ENCODE peak calls at places on chromosome X, in eight cellular contexts. One of them, this sample, is unnamed.

GRCh38 chrX:68743754-68744153 is 85.1 kb upstream of the EFNB1 start:
- DNase-seq in ascending aorta: no peak
- DNase-seq in heart left ventricle: no peak
- DNase-seq in ovary: no peak
- DNase-seq in pancreas: no peak
- DNase-seq in cardiac muscle cell: no peak
- DNase-seq in esophagus muscularis mucosa: no peak
- DNase-seq in left ventricle myocardium inferior: no peak
- DNase-seq in this sample: no peak

GRCh38 chrX:10110984-10111363 is 45.8 kb upstream of the CLCN4 start:
- DNase-seq in ascending aorta: no peak
- DNase-seq in heart left ventricle: no peak
- DNase-seq in ovary: no peak
- DNase-seq in pancreas: no peak
- DNase-seq in cardiac muscle cell: no peak
- DNase-seq in esophagus muscularis mucosa: no peak
- DNase-seq in left ventricle myocardium inferior: no peak
- DNase-seq in this sample: no peak

GRCh38 chrX:80022363-80023031 is 7.9 kb downstream of the TBX22 start:
- DNase-seq in ascending aorta: no peak
- DNase-seq in heart left ventricle: no peak
- DNase-seq in ovary: no peak
- DNase-seq in pancreas: no peak
- DNase-seq in cardiac muscle cell: no peak
- DNase-seq in esophagus muscularis mucosa: no peak
- DNase-seq in left ventricle myocardium inferior: no peak
- DNase-seq in this sample: no peak

GRCh38 chrX:118346258-118347094 is 570 bp downstream of the WDR44 start:
- DNase-seq in ascending aorta: no peak
- DNase-seq in heart left ventricle: peak; percentile 39
- DNase-seq in ovary: peak; percentile 47
- DNase-seq in pancreas: peak; percentile 44
- DNase-seq in cardiac muscle cell: no peak
- DNase-seq in esophagus muscularis mucosa: peak; percentile 89
- DNase-seq in left ventricle myocardium inferior: peak; percentile 39
- DNase-seq in this sample: peak; percentile 65

GRCh38 chrX:121641560-121641959 is 594.1 kb downstream of the GLUD2 start:
- DNase-seq in ascending aorta: no peak
- DNase-seq in heart left ventricle: no peak
- DNase-seq in ovary: no peak
- DNase-seq in pancreas: no peak
- DNase-seq in cardiac muscle cell: peak; percentile 18
- DNase-seq in esophagus muscularis mucosa: no peak
- DNase-seq in left ventricle myocardium inferior: no peak
- DNase-seq in this sample: no peak

GRCh38 chrX:54509401-54509800 is 13.4 kb upstream of the FGD1 start:
- DNase-seq in ascending aorta: no peak
- DNase-seq in heart left ventricle: no peak
- DNase-seq in ovary: no peak
- DNase-seq in pancreas: no peak
- DNase-seq in cardiac muscle cell: peak; percentile 65
- DNase-seq in esophagus muscularis mucosa: no peak
- DNase-seq in left ventricle myocardium inferior: no peak
- DNase-seq in this sample: no peak

GRCh38 chrX:292900-293897 is 12.0 kb downstream of the PLCXD1 start:
- DNase-seq in ascending aorta: no peak
- DNase-seq in heart left ventricle: peak; percentile 3
- DNase-seq in ovary: peak; percentile 19
- DNase-seq in pancreas: no peak
- DNase-seq in cardiac muscle cell: no peak
- DNase-seq in esophagus muscularis mucosa: no peak
- DNase-seq in left ventricle myocardium inferior: no peak
- DNase-seq in this sample: peak; percentile 40

GRCh38 chrX:66384722-66385121 is 220.7 kb downstream of the HEPH start:
- DNase-seq in ascending aorta: no peak
- DNase-seq in heart left ventricle: no peak
- DNase-seq in ovary: no peak
- DNase-seq in pancreas: no peak
- DNase-seq in cardiac muscle cell: no peak
- DNase-seq in esophagus muscularis mucosa: no peak
- DNase-seq in left ventricle myocardium inferior: no peak
- DNase-seq in this sample: no peak

GRCh38 chrX:123087326-123087725 is 96.8 kb upstream of the GRIA3 start:
- DNase-seq in ascending aorta: no peak
- DNase-seq in heart left ventricle: no peak
- DNase-seq in ovary: no peak
- DNase-seq in pancreas: no peak
- DNase-seq in cardiac muscle cell: no peak
- DNase-seq in esophagus muscularis mucosa: no peak
- DNase-seq in left ventricle myocardium inferior: no peak
- DNase-seq in this sample: no peak

GRCh38 chrX:70044541-70045245 is 5.0 kb downstream of the AWAT2 start:
- DNase-seq in ascending aorta: no peak
- DNase-seq in heart left ventricle: no peak
- DNase-seq in ovary: no peak
- DNase-seq in pancreas: no peak
- DNase-seq in cardiac muscle cell: peak; percentile 49
- DNase-seq in esophagus muscularis mucosa: no peak
- DNase-seq in left ventricle myocardium inferior: no peak
- DNase-seq in this sample: no peak

DNA sequence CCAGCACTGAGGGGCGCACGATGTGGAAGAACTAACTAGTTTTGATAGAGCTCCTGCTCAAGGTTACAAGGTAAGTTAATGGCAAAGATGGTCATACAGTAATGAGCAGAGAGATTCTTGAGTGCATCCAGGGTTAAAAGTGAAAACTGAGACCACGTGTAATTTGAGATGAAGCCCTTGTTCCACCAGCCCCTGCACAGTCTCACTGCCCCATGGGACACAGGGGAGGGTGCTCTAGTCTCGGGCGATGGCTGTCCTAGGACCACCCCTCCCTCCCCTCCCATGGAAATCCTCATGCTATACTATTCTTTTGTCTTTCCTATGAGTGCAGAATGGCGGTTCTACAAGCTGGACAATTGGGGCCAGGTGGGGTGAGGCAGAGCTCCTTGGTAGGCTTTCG is 1.8 kb downstream of the G6PD start:
- DNase-seq in ascending aorta: no peak
- DNase-seq in heart left ventricle: no peak
- DNase-seq in ovary: no peak
- DNase-seq in pancreas: no peak
- DNase-seq in cardiac muscle cell: no peak
- DNase-seq in esophagus muscularis mucosa: no peak
- DNase-seq in left ventricle myocardium inferior: no peak
- DNase-seq in this sample: no peak
- H3K4me1 ChIP-seq in ascending aorta: peaks cover 16% of the 10 kb centered on the region
- H3K4me1 ChIP-seq in heart left ventricle: no peaks in the 10 kb centered on the region
- H3K4me1 ChIP-seq in ovary: peaks cover 14% of the 10 kb centered on the region
- H3K4me1 ChIP-seq in pancreas: no peaks in the 10 kb centered on the region
- H3K4me1 ChIP-seq in cardiac muscle cell: no peaks in the 10 kb centered on the region
- H3K4me1 ChIP-seq in esophagus muscularis mucosa: peaks cover 57% of the 10 kb centered on the region
- H3K4me1 ChIP-seq in left ventricle myocardium inferior: peaks cover 43% of the 10 kb centered on the region
- H3K4me1 ChIP-seq in this sample: peaks cover 51% of the 10 kb centered on the region

GRCh38 chrX:56782791-56783449 is 53.9 kb downstream of the NBDY start:
- DNase-seq in ascending aorta: no peak
- DNase-seq in heart left ventricle: no peak
- DNase-seq in ovary: peak; percentile 47
- DNase-seq in pancreas: no peak
- DNase-seq in cardiac muscle cell: no peak
- DNase-seq in esophagus muscularis mucosa: no peak
- DNase-seq in left ventricle myocardium inferior: no peak
- DNase-seq in this sample: no peak
- H3K4me1 ChIP-seq in ascending aorta: no peaks in the 10 kb centered on the region
- H3K4me1 ChIP-seq in heart left ventricle: no peaks in the 10 kb centered on the region
- H3K4me1 ChIP-seq in ovary: peaks cover 1% of the 10 kb centered on the region
- H3K4me1 ChIP-seq in pancreas: no peaks in the 10 kb centered on the region
- H3K4me1 ChIP-seq in cardiac muscle cell: no peaks in the 10 kb centered on the region
- H3K4me1 ChIP-seq in esophagus muscularis mucosa: peaks cover 17% of the 10 kb centered on the region
- H3K4me1 ChIP-seq in left ventricle myocardium inferior: no peaks in the 10 kb centered on the region
- H3K4me1 ChIP-seq in this sample: no peaks in the 10 kb centered on the region

GRCh38 chrX:39479856-39480255 is 617.9 kb downstream of the BCOR start:
- DNase-seq in ascending aorta: no peak
- DNase-seq in heart left ventricle: no peak
- DNase-seq in ovary: no peak
- DNase-seq in pancreas: no peak
- DNase-seq in cardiac muscle cell: no peak
- DNase-seq in esophagus muscularis mucosa: no peak
- DNase-seq in left ventricle myocardium inferior: no peak
- DNase-seq in this sample: no peak
- H3K4me1 ChIP-seq in ascending aorta: no peaks in the 10 kb centered on the region
- H3K4me1 ChIP-seq in heart left ventricle: no peaks in the 10 kb centered on the region
- H3K4me1 ChIP-seq in ovary: peaks cover 1% of the 10 kb centered on the region
- H3K4me1 ChIP-seq in pancreas: no peaks in the 10 kb centered on the region
- H3K4me1 ChIP-seq in cardiac muscle cell: peaks cover 31% of the 10 kb centered on the region
- H3K4me1 ChIP-seq in esophagus muscularis mucosa: peaks cover 13% of the 10 kb centered on the region
- H3K4me1 ChIP-seq in left ventricle myocardium inferior: peaks cover 27% of the 10 kb centered on the region
- H3K4me1 ChIP-seq in this sample: no peaks in the 10 kb centered on the region

GRCh38 chrX:2690856-2691542 is at the start of gene CD99:
- DNase-seq in ascending aorta: peak; percentile 39
- DNase-seq in heart left ventricle: peak; percentile 93
- DNase-seq in ovary: peak; percentile 93
- DNase-seq in pancreas: peak; percentile 88
- DNase-seq in cardiac muscle cell: peak; percentile 98
- DNase-seq in esophagus muscularis mucosa: peak; percentile 98
- DNase-seq in left ventricle myocardium inferior: peak; percentile 96
- DNase-seq in this sample: peak; percentile 94

GRCh38 chrX:2692221-2693122 is 1.4 kb downstream of the CD99 start:
- DNase-seq in ascending aorta: no peak
- DNase-seq in heart left ventricle: peak; percentile 42
- DNase-seq in ovary: peak; percentile 42
- DNase-seq in pancreas: peak; percentile 25
- DNase-seq in cardiac muscle cell: peak; percentile 72
- DNase-seq in esophagus muscularis mucosa: no peak
- DNase-seq in left ventricle myocardium inferior: peak; percentile 63
- DNase-seq in this sample: peak; percentile 62

GRCh38 chrX:2689773-2690666 is 1.1 kb upstream of the CD99 start:
- DNase-seq in ascending aorta: no peak
- DNase-seq in heart left ventricle: no peak
- DNase-seq in ovary: peak; percentile 48
- DNase-seq in pancreas: peak; percentile 58
- DNase-seq in cardiac muscle cell: no peak
- DNase-seq in esophagus muscularis mucosa: no peak
- DNase-seq in left ventricle myocardium inferior: no peak
- DNase-seq in this sample: no peak

GRCh38 chrX:2693123-2693438 is 2.0 kb downstream of the CD99 start:
- DNase-seq in ascending aorta: no peak
- DNase-seq in heart left ventricle: no peak
- DNase-seq in ovary: no peak
- DNase-seq in pancreas: no peak
- DNase-seq in cardiac muscle cell: no peak
- DNase-seq in esophagus muscularis mucosa: no peak
- DNase-seq in left ventricle myocardium inferior: no peak
- DNase-seq in this sample: no peak

GRCh38 chrX:2691543-2692220 is 587 bp downstream of the CD99 start:
- DNase-seq in ascending aorta: no peak
- DNase-seq in heart left ventricle: peak; percentile 75
- DNase-seq in ovary: peak; percentile 69
- DNase-seq in pancreas: no peak
- DNase-seq in cardiac muscle cell: peak; percentile 62
- DNase-seq in esophagus muscularis mucosa: no peak
- DNase-seq in left ventricle myocardium inferior: peak; percentile 77
- DNase-seq in this sample: peak; percentile 75
- H3K4me1 ChIP-seq in ascending aorta: no peaks in the 10 kb centered on the region
- H3K4me1 ChIP-seq in heart left ventricle: peaks cover 39% of the 10 kb centered on the region
- H3K4me1 ChIP-seq in ovary: peaks cover 19% of the 10 kb centered on the region
- H3K4me1 ChIP-seq in pancreas: no peaks in the 10 kb centered on the region
- H3K4me1 ChIP-seq in cardiac muscle cell: peaks cover 34% of the 10 kb centered on the region
- H3K4me1 ChIP-seq in esophagus muscularis mucosa: peaks cover 52% of the 10 kb centered on the region
- H3K4me1 ChIP-seq in left ventricle myocardium inferior: peaks cover 64% of the 10 kb centered on the region
- H3K4me1 ChIP-seq in this sample: peaks cover 42% of the 10 kb centered on the region

GRCh38 chrX:106009145-106009544 is 29.4 kb downstream of the SERPINA7 start:
- DNase-seq in ascending aorta: no peak
- DNase-seq in heart left ventricle: no peak
- DNase-seq in ovary: no peak
- DNase-seq in pancreas: no peak
- DNase-seq in cardiac muscle cell: no peak
- DNase-seq in esophagus muscularis mucosa: no peak
- DNase-seq in left ventricle myocardium inferior: no peak
- DNase-seq in this sample: no peak
- H3K4me1 ChIP-seq in ascending aorta: no peaks in the 10 kb centered on the region
- H3K4me1 ChIP-seq in heart left ventricle: no peaks in the 10 kb centered on the region
- H3K4me1 ChIP-seq in ovary: no peaks in the 10 kb centered on the region
- H3K4me1 ChIP-seq in pancreas: no peaks in the 10 kb centered on the region
- H3K4me1 ChIP-seq in cardiac muscle cell: no peaks in the 10 kb centered on the region
- H3K4me1 ChIP-seq in esophagus muscularis mucosa: no peaks in the 10 kb centered on the region
- H3K4me1 ChIP-seq in left ventricle myocardium inferior: no peaks in the 10 kb centered on the region
- H3K4me1 ChIP-seq in this sample: no peaks in the 10 kb centered on the region

GRCh38 chrX:129782015-129782495 is 2.3 kb downstream of the SASH3 start:
- DNase-seq in ascending aorta: no peak
- DNase-seq in heart left ventricle: no peak
- DNase-seq in ovary: no peak
- DNase-seq in pancreas: no peak
- DNase-seq in cardiac muscle cell: no peak
- DNase-seq in esophagus muscularis mucosa: no peak
- DNase-seq in left ventricle myocardium inferior: no peak
- DNase-seq in this sample: no peak

GRCh38 chrX:129783176-129783776 is 3.5 kb downstream of the SASH3 start:
- DNase-seq in ascending aorta: no peak
- DNase-seq in heart left ventricle: no peak
- DNase-seq in ovary: no peak
- DNase-seq in pancreas: no peak
- DNase-seq in cardiac muscle cell: no peak
- DNase-seq in esophagus muscularis mucosa: no peak
- DNase-seq in left ventricle myocardium inferior: no peak
- DNase-seq in this sample: no peak

GRCh38 chrX:129781134-129782014 is 1.6 kb downstream of the SASH3 start:
- DNase-seq in ascending aorta: peak; percentile 25
- DNase-seq in heart left ventricle: peak; percentile 19
- DNase-seq in ovary: no peak
- DNase-seq in pancreas: no peak
- DNase-seq in cardiac muscle cell: no peak
- DNase-seq in esophagus muscularis mucosa: no peak
- DNase-seq in left ventricle myocardium inferior: no peak
- DNase-seq in this sample: peak; percentile 79

GRCh38 chrX:129780441-129781105 is 824 bp downstream of the SASH3 start:
- DNase-seq in ascending aorta: no peak
- DNase-seq in heart left ventricle: no peak
- DNase-seq in ovary: no peak
- DNase-seq in pancreas: no peak
- DNase-seq in cardiac muscle cell: no peak
- DNase-seq in esophagus muscularis mucosa: no peak
- DNase-seq in left ventricle myocardium inferior: no peak
- DNase-seq in this sample: no peak

DNA sequence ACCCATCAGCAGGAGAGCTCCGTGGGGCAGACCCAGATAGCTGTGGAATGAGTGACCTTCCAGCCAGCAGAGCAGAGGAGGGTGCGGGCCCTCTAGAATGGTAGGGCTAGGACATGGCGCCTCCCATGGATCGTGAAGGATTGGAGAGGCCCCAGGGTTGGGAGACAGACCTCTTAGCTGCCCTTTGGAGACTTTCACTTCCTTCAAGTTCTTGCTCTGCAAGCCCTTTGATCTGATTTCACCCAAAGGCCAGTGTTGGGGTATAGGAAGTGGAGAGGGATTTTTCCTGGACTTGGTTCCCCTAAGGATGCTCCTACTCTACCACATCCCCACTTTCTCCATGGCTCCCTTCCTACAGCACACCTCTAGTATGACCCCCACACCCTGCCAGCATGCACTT is 3.0 kb downstream of the SASH3 start:
- DNase-seq in ascending aorta: no peak
- DNase-seq in heart left ventricle: no peak
- DNase-seq in ovary: no peak
- DNase-seq in pancreas: no peak
- DNase-seq in cardiac muscle cell: no peak
- DNase-seq in esophagus muscularis mucosa: no peak
- DNase-seq in left ventricle myocardium inferior: no peak
- DNase-seq in this sample: no peak
- H3K4me1 ChIP-seq in ascending aorta: no peaks in the 10 kb centered on the region
- H3K4me1 ChIP-seq in heart left ventricle: no peaks in the 10 kb centered on the region
- H3K4me1 ChIP-seq in ovary: no peaks in the 10 kb centered on the region
- H3K4me1 ChIP-seq in pancreas: no peaks in the 10 kb centered on the region
- H3K4me1 ChIP-seq in cardiac muscle cell: no peaks in the 10 kb centered on the region
- H3K4me1 ChIP-seq in esophagus muscularis mucosa: no peaks in the 10 kb centered on the region
- H3K4me1 ChIP-seq in left ventricle myocardium inferior: no peaks in the 10 kb centered on the region
- H3K4me1 ChIP-seq in this sample: no peaks in the 10 kb centered on the region